ENCODE peak calls at places on chromosomes 4 and X, in eight cellular contexts. One of them, this sample, is unnamed.

GRCh38 chr4:169080970-169081369 is 70.9 kb upstream of the CBR4 start:
- DNase-seq in GM10248: no peak
- DNase-seq in endothelial cell: no peak
- DNase-seq in fibroblast of mammary gland: peak; percentile 75
- DNase-seq in cardiac fibroblast: peak; percentile 76
- DNase-seq in AG04449: no peak
- DNase-seq in A673: peak; percentile 74
- DNase-seq in HFF-Myc: no peak
- DNase-seq in this sample: no peak

GRCh38 chr4:6250235-6250983 is 19.2 kb upstream of the WFS1 start:
- DNase-seq in fibroblast of mammary gland: peak; percentile 67
- DNase-seq in cardiac fibroblast: peak; percentile 78
- DNase-seq in AG04449: no peak
- DNase-seq in HFF-Myc: no peak
- DNase-seq in GM10248: peak; percentile 76
- DNase-seq in endothelial cell: peak; percentile 60
- DNase-seq in A673: peak; percentile 74
- DNase-seq in this sample: peak; percentile 83

GRCh38 chr4:87119965-87120364 is 100.5 kb downstream of the KLHL8 start:
- DNase-seq in A673: no peak
- DNase-seq in AG04449: no peak
- DNase-seq in fibroblast of mammary gland: peak; percentile 23
- DNase-seq in cardiac fibroblast: peak; percentile 25
- DNase-seq in HFF-Myc: no peak
- DNase-seq in endothelial cell: no peak
- DNase-seq in GM10248: no peak
- DNase-seq in this sample: peak; percentile 8

GRCh38 chr4:144709793-144710525 is 64.0 kb downstream of the HHIP start:
- DNase-seq in GM10248: no peak
- DNase-seq in endothelial cell: no peak
- DNase-seq in A673: no peak
- DNase-seq in AG04449: no peak
- DNase-seq in fibroblast of mammary gland: peak; percentile 87
- DNase-seq in cardiac fibroblast: peak; percentile 95
- DNase-seq in HFF-Myc: no peak
- DNase-seq in this sample: no peak

GRCh38 chr4:65789850-65790249 is 119.6 kb upstream of the EPHA5 start:
- DNase-seq in A673: no peak
- DNase-seq in HFF-Myc: no peak
- DNase-seq in AG04449: no peak
- DNase-seq in cardiac fibroblast: no peak
- DNase-seq in fibroblast of mammary gland: peak; percentile 1
- DNase-seq in endothelial cell: no peak
- DNase-seq in GM10248: no peak
- DNase-seq in this sample: no peak

GRCh38 chr4:4502694-4503311 is 39.0 kb downstream of the STX18 start:
- DNase-seq in HFF-Myc: no peak
- DNase-seq in endothelial cell: no peak
- DNase-seq in AG04449: no peak
- DNase-seq in A673: peak; percentile 33
- DNase-seq in GM10248: no peak
- DNase-seq in fibroblast of mammary gland: no peak
- DNase-seq in cardiac fibroblast: peak; percentile 69
- DNase-seq in this sample: peak; percentile 23

GRCh38 chr4:101198741-101199339 is 148.5 kb downstream of the PPP3CA start:
- DNase-seq in endothelial cell: no peak
- DNase-seq in HFF-Myc: no peak
- DNase-seq in A673: no peak
- DNase-seq in GM10248: no peak
- DNase-seq in AG04449: no peak
- DNase-seq in cardiac fibroblast: no peak
- DNase-seq in fibroblast of mammary gland: no peak
- DNase-seq in this sample: no peak

GRCh38 chr4:87188063-87188462 is 32.4 kb downstream of the KLHL8 start:
- DNase-seq in endothelial cell: no peak
- DNase-seq in A673: peak; percentile 59
- DNase-seq in AG04449: peak; percentile 16
- DNase-seq in HFF-Myc: peak; percentile 73
- DNase-seq in GM10248: no peak
- DNase-seq in fibroblast of mammary gland: peak; percentile 34
- DNase-seq in cardiac fibroblast: peak; percentile 8
- DNase-seq in this sample: no peak

GRCh38 chr4:1766336-1767057 is 26.6 kb upstream of the FGFR3 start:
- DNase-seq in fibroblast of mammary gland: no peak
- DNase-seq in cardiac fibroblast: no peak
- DNase-seq in HFF-Myc: no peak
- DNase-seq in AG04449: no peak
- DNase-seq in endothelial cell: no peak
- DNase-seq in A673: no peak
- DNase-seq in GM10248: no peak
- DNase-seq in this sample: no peak

GRCh38 chr4:60042941-60043340 is 1157.2 kb upstream of the ADGRL3 start:
- DNase-seq in endothelial cell: no peak
- DNase-seq in cardiac fibroblast: no peak
- DNase-seq in A673: no peak
- DNase-seq in GM10248: no peak
- DNase-seq in AG04449: no peak
- DNase-seq in fibroblast of mammary gland: no peak
- DNase-seq in HFF-Myc: no peak
- DNase-seq in this sample: no peak

GRCh38 chrX:85052207-85052606 is 48.5 kb downstream of the APOOL start:
- DNase-seq in HFF-Myc: no peak
- DNase-seq in fibroblast of mammary gland: peak; percentile 51
- DNase-seq in cardiac fibroblast: no peak
- DNase-seq in GM10248: no peak
- DNase-seq in endothelial cell: no peak
- DNase-seq in AG04449: no peak
- DNase-seq in A673: no peak
- DNase-seq in this sample: no peak

GRCh38 chr4:105569014-105569850 is 16.8 kb downstream of the ARHGEF38 start:
- DNase-seq in fibroblast of mammary gland: no peak
- DNase-seq in HFF-Myc: no peak
- DNase-seq in cardiac fibroblast: no peak
- DNase-seq in endothelial cell: no peak
- DNase-seq in GM10248: no peak
- DNase-seq in A673: no peak
- DNase-seq in AG04449: no peak
- DNase-seq in this sample: no peak

GRCh38 chr4:81698536-81698935 is 226.8 kb upstream of the RASGEF1B start:
- DNase-seq in fibroblast of mammary gland: no peak
- DNase-seq in HFF-Myc: no peak
- DNase-seq in endothelial cell: no peak
- DNase-seq in A673: no peak
- DNase-seq in GM10248: no peak
- DNase-seq in AG04449: no peak
- DNase-seq in cardiac fibroblast: no peak
- DNase-seq in this sample: no peak

GRCh38 chrX:141879616-141880015 is 24.1 kb upstream of the MAGEC1 start:
- DNase-seq in fibroblast of mammary gland: no peak
- DNase-seq in GM10248: no peak
- DNase-seq in A673: no peak
- DNase-seq in AG04449: no peak
- DNase-seq in endothelial cell: no peak
- DNase-seq in HFF-Myc: no peak
- DNase-seq in cardiac fibroblast: peak; percentile 2
- DNase-seq in this sample: no peak

GRCh38 chr4:122313001-122313400 is 65.8 kb upstream of the ADAD1 start:
- DNase-seq in AG04449: no peak
- DNase-seq in endothelial cell: no peak
- DNase-seq in fibroblast of mammary gland: peak; percentile 14
- DNase-seq in HFF-Myc: no peak
- DNase-seq in GM10248: no peak
- DNase-seq in A673: no peak
- DNase-seq in cardiac fibroblast: peak; percentile 38
- DNase-seq in this sample: no peak

GRCh38 chr4:122458625-122459024 is 2.1 kb upstream of the IL2 start:
- DNase-seq in GM10248: no peak
- DNase-seq in A673: no peak
- DNase-seq in HFF-Myc: no peak
- DNase-seq in endothelial cell: no peak
- DNase-seq in fibroblast of mammary gland: peak; percentile 6
- DNase-seq in cardiac fibroblast: peak; percentile 23
- DNase-seq in AG04449: no peak
- DNase-seq in this sample: peak; percentile 6

GRCh38 chr4:85905761-85906160 is 430.8 kb downstream of the ARHGAP24 start:
- DNase-seq in endothelial cell: no peak
- DNase-seq in HFF-Myc: no peak
- DNase-seq in GM10248: no peak
- DNase-seq in A673: no peak
- DNase-seq in cardiac fibroblast: no peak
- DNase-seq in AG04449: no peak
- DNase-seq in fibroblast of mammary gland: no peak
- DNase-seq in this sample: no peak

GRCh38 chrX:36957425-36958328 is 50.5 kb upstream of the FAM47C start:
- DNase-seq in A673: peak; percentile 39
- DNase-seq in GM10248: no peak
- DNase-seq in HFF-Myc: no peak
- DNase-seq in endothelial cell: peak; percentile 43
- DNase-seq in fibroblast of mammary gland: no peak
- DNase-seq in cardiac fibroblast: no peak
- DNase-seq in AG04449: no peak
- DNase-seq in this sample: no peak

GRCh38 chrX:137118536-137118935 is 84.7 kb upstream of the GPR101 start:
- DNase-seq in GM10248: no peak
- DNase-seq in endothelial cell: no peak
- DNase-seq in A673: no peak
- DNase-seq in cardiac fibroblast: no peak
- DNase-seq in HFF-Myc: no peak
- DNase-seq in AG04449: no peak
- DNase-seq in fibroblast of mammary gland: no peak
- DNase-seq in this sample: no peak

GRCh38 chr4:177573487-177573886 is 131.2 kb upstream of the AGA start:
- DNase-seq in AG04449: peak; percentile 69
- DNase-seq in endothelial cell: no peak
- DNase-seq in GM10248: no peak
- DNase-seq in A673: peak; percentile 18
- DNase-seq in cardiac fibroblast: peak; percentile 74
- DNase-seq in fibroblast of mammary gland: peak; percentile 96
- DNase-seq in HFF-Myc: peak; percentile 67
- DNase-seq in this sample: no peak

GRCh38 chrX:119573222-119573621 is 1.1 kb upstream of the UBE2A start:
- DNase-seq in A673: no peak
- DNase-seq in AG04449: no peak
- DNase-seq in GM10248: no peak
- DNase-seq in fibroblast of mammary gland: no peak
- DNase-seq in cardiac fibroblast: no peak
- DNase-seq in endothelial cell: no peak
- DNase-seq in HFF-Myc: no peak
- DNase-seq in this sample: no peak

GRCh38 chr4:189092596-189092995 is 848.1 kb upstream of the FRG1 start:
- DNase-seq in A673: peak; percentile 55
- DNase-seq in endothelial cell: no peak
- DNase-seq in cardiac fibroblast: peak; percentile 50
- DNase-seq in HFF-Myc: no peak
- DNase-seq in GM10248: no peak
- DNase-seq in fibroblast of mammary gland: no peak
- DNase-seq in AG04449: no peak
- DNase-seq in this sample: no peak

GRCh38 chrX:96314974-96315373 is 369.7 kb upstream of the DIAPH2 start:
- DNase-seq in A673: peak; percentile 22
- DNase-seq in HFF-Myc: no peak
- DNase-seq in GM10248: no peak
- DNase-seq in AG04449: no peak
- DNase-seq in cardiac fibroblast: peak; percentile 81
- DNase-seq in endothelial cell: no peak
- DNase-seq in fibroblast of mammary gland: peak; percentile 79
- DNase-seq in this sample: no peak

GRCh38 chrX:3167771-3168170 is 126.5 kb downstream of the ARSF start:
- DNase-seq in GM10248: no peak
- DNase-seq in AG04449: no peak
- DNase-seq in HFF-Myc: no peak
- DNase-seq in cardiac fibroblast: no peak
- DNase-seq in endothelial cell: no peak
- DNase-seq in fibroblast of mammary gland: no peak
- DNase-seq in A673: no peak
- DNase-seq in this sample: no peak

GRCh38 chrX:151796576-151796975 is 62.0 kb downstream of the CNGA2 start:
- DNase-seq in AG04449: no peak
- DNase-seq in endothelial cell: no peak
- DNase-seq in A673: no peak
- DNase-seq in cardiac fibroblast: no peak
- DNase-seq in fibroblast of mammary gland: no peak
- DNase-seq in HFF-Myc: no peak
- DNase-seq in GM10248: no peak
- DNase-seq in this sample: no peak
- TF ChIP-seq CTCF in AG04449: no peak
- TF ChIP-seq CTCF in endothelial cell: no peak
- TF ChIP-seq CTCF in A673: no peak
- TF ChIP-seq CTCF in cardiac fibroblast: no peak
- TF ChIP-seq CTCF in fibroblast of mammary gland: no peak
- TF ChIP-seq CTCF in HFF-Myc: no peak
- TF ChIP-seq CTCF in GM10248: no peak
- TF ChIP-seq CTCF in this sample: no peak

DNA sequence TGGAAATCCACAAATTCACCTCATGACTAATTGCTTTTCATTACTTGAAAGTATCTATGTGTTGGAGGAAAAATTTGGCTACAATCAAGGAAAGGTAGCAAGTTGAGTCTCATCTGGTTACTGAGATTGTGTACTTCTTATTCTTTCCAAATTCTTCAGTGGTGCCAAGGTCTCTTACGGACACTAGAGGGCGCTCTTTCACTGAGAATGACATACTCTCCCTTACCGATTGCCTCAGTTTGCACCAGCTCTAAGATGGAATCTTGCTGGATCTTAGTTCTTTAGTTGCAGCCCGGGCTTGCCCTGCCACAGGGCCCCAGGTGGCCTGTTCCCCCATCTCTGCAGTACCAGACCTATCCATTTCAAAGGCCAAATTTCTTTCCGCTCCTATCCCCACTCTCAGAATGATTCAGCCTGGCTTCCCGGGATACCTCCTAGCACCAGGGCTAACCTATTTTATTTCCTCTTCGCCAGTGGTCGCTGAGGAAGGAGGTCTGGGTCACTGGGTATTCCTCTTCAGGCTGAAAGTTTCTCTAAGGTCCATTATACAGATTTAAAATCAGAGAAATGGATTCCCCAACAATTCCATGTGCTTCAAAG is 24.6 kb upstream of the GPR50 start:
- DNase-seq in AG04449: no peak
- DNase-seq in HFF-Myc: peak; percentile 10
- DNase-seq in endothelial cell: no peak
- DNase-seq in A673: peak; percentile 67
- DNase-seq in cardiac fibroblast: peak; percentile 57
- DNase-seq in GM10248: peak; percentile 38
- DNase-seq in fibroblast of mammary gland: peak; percentile 53
- DNase-seq in this sample: peak; percentile 28
- TF ChIP-seq CTCF in AG04449: peak; percentile 58
- TF ChIP-seq CTCF in HFF-Myc: peak; percentile 58
- TF ChIP-seq CTCF in endothelial cell: peak; percentile 69
- TF ChIP-seq CTCF in A673: peak; percentile 90
- TF ChIP-seq CTCF in cardiac fibroblast: peak; percentile 57
- TF ChIP-seq CTCF in GM10248: peak; percentile 68
- TF ChIP-seq CTCF in fibroblast of mammary gland: peak; percentile 79
- TF ChIP-seq CTCF in this sample: no peak

GRCh38 chr4:26132858-26133257 is 188.0 kb upstream of the RBPJ start:
- DNase-seq in GM10248: no peak
- DNase-seq in cardiac fibroblast: no peak
- DNase-seq in fibroblast of mammary gland: no peak
- DNase-seq in AG04449: no peak
- DNase-seq in HFF-Myc: no peak
- DNase-seq in A673: no peak
- DNase-seq in endothelial cell: no peak
- DNase-seq in this sample: peak; percentile 18
- TF ChIP-seq CTCF in GM10248: peak; percentile 14
- TF ChIP-seq CTCF in cardiac fibroblast: no peak
- TF ChIP-seq CTCF in fibroblast of mammary gland: no peak
- TF ChIP-seq CTCF in AG04449: no peak
- TF ChIP-seq CTCF in HFF-Myc: no peak
- TF ChIP-seq CTCF in A673: no peak
- TF ChIP-seq CTCF in endothelial cell: no peak
- TF ChIP-seq CTCF in this sample: no peak

GRCh38 chrX:38831949-38832348 is 30.7 kb downstream of the MID1IP1 start:
- DNase-seq in GM10248: no peak
- DNase-seq in A673: no peak
- DNase-seq in fibroblast of mammary gland: no peak
- DNase-seq in cardiac fibroblast: no peak
- DNase-seq in endothelial cell: no peak
- DNase-seq in HFF-Myc: no peak
- DNase-seq in AG04449: no peak
- DNase-seq in this sample: no peak
- TF ChIP-seq CTCF in GM10248: no peak
- TF ChIP-seq CTCF in A673: no peak
- TF ChIP-seq CTCF in fibroblast of mammary gland: no peak
- TF ChIP-seq CTCF in cardiac fibroblast: no peak
- TF ChIP-seq CTCF in endothelial cell: no peak
- TF ChIP-seq CTCF in HFF-Myc: no peak
- TF ChIP-seq CTCF in AG04449: no peak
- TF ChIP-seq CTCF in this sample: no peak